ENCODE peak calls at places on chromosomes 6 and 20, in four cellular contexts. S, E, F and G are unnamed samples.

GRCh38 chr6:32255212-32256153 is 31.6 kb upstream of the NOTCH4 start:
- DNase-seq in F (peak; percentile 68), S (peak; percentile 91), E (peak; percentile 95), G (peak; percentile 94)

GRCh38 chr6:41684311-41685182 is 46.3 kb downstream of the MDFI start:
- DNase-seq in S (no peak), E (no peak), F (no peak), G (no peak)

GRCh38 chr6:4585682-4586468 is 190.3 kb upstream of the CDYL start:
- DNase-seq in F (no peak), S (no peak), E (no peak), G (no peak)

GRCh38 chr20:23179766-23180403 is 93.8 kb upstream of the CD93 start:
- DNase-seq in F (no peak), E (no peak), S (no peak), G (no peak)

GRCh38 chr20:50321797-50322480 is 131.3 kb downstream of the CEBPB start:
- DNase-seq in S (peak; percentile 39), F (peak; percentile 80), E (peak; percentile 50), G (no peak)

GRCh38 chr20:14959506-14960493 is 622.4 kb upstream of the FLRT3 start:
- DNase-seq in E (no peak), F (no peak), S (no peak), G (no peak)

GRCh38 chr6:33199687-33200233 is 705 bp downstream of the RXRB start:
- DNase-seq in E (peak; percentile 75), S (peak; percentile 62), F (no peak), G (peak; percentile 67)

GRCh38 chr6:72811971-72812421 is 190.1 kb downstream of the KCNQ5 start:
- DNase-seq in E (peak; percentile 90), F (no peak), S (no peak), G (no peak)

GRCh38 chr20:47400685-47401084 is 44.2 kb upstream of the ZMYND8 start:
- DNase-seq in F (no peak), E (no peak), S (no peak), G (no peak)

GRCh38 chr6:32796848-32797776 is 19.7 kb downstream of the HLA-DOB start:
- DNase-seq in S (peak; percentile 53), F (peak; percentile 81), E (peak; percentile 71), G (peak; percentile 65)

GRCh38 chr6:166078294-166078693 is 89.4 kb downstream of the TBXT start:
- DNase-seq in E (peak; percentile 93), F (no peak), S (peak; percentile 98), G (peak; percentile 87)

GRCh38 chr6:100228437-100229424 is 234.7 kb upstream of the MCHR2 start:
- DNase-seq in F (peak; percentile 83), E (peak; percentile 84), S (peak; percentile 46), G (peak; percentile 67)

GRCh38 chr20:46118481-46119020 is 437 bp downstream of the CD40 start:
- DNase-seq in S (no peak), E (peak; percentile 55), F (peak; percentile 61), G (no peak)

GRCh38 chr20:2102585-2103453 is 1.2 kb downstream of the STK35 start:
- DNase-seq in E (peak; percentile 89), S (peak; percentile 82), F (peak; percentile 91), G (peak; percentile 90)

GRCh38 chr6:150600302-150601017 is 775 bp downstream of the PLEKHG1 start:
- DNase-seq in E (peak; percentile 53), S (peak; percentile 44), F (peak; percentile 78), G (peak; percentile 73)

GRCh38 chr6:21753571-21754108 is 160.1 kb downstream of the SOX4 start:
- DNase-seq in E (peak; percentile 57), F (no peak), S (peak; percentile 21), G (no peak)

GRCh38 chr6:124536792-124537191 is 425.4 kb upstream of the RNF217 start:
- DNase-seq in E (no peak), F (no peak), S (no peak), G (no peak)

GRCh38 chr6:141033101-141033500 is 1099.6 kb upstream of the GJE1 start:
- DNase-seq in S (peak; percentile 30), F (no peak), E (peak; percentile 34), G (no peak)

GRCh38 chr20:62772994-62773858 is 23.0 kb upstream of the MRGBP start:
- DNase-seq in F (no peak), S (peak; percentile 80), E (peak; percentile 12), G (peak; percentile 67)

GRCh38 chr6:39765508-39766065 is 26.6 kb upstream of the DAAM2 start:
- DNase-seq in F (no peak), E (no peak), S (no peak), G (no peak)

GRCh38 chr6:129598244-129599187 is 111.5 kb downstream of the ARHGAP18 start:
- DNase-seq in S (peak; percentile 76), E (peak; percentile 74), F (no peak), G (peak; percentile 75)

GRCh38 chr20:48626226-48626937 is 201.4 kb downstream of the PREX1 start:
- DNase-seq in F (peak; percentile 40), S (peak; percentile 40), E (no peak), G (no peak)

GRCh38 chr6:36514554-36515456 is 32.5 kb downstream of the STK38 start:
- DNase-seq in F (no peak), E (no peak), S (no peak), G (no peak)

GRCh38 chr20:9966966-9967365 is 67.8 kb upstream of the ANKEF1 start:
- DNase-seq in E (peak; percentile 6), S (peak; percentile 1), F (no peak), G (peak; percentile 8)

GRCh38 chr20:33164763-33165095 is 3.2 kb upstream of the BPIFA2 start:
- DNase-seq in E (no peak), S (no peak), F (no peak), G (no peak)

GRCh38 chr20:44334709-44335108 is 2.1 kb upstream of the R3HDML start:
- DNase-seq in S (no peak), F (no peak), E (no peak), G (no peak)

GRCh38 chr6:75291331-75291730 is 6.7 kb upstream of the TMEM30A start:
- DNase-seq in F (no peak), S (no peak), E (no peak), G (no peak)

GRCh38 chr6:131950767-131951575 is at the start of gene CCN2:
- DNase-seq in E (peak; percentile 99), F (peak; percentile 79), S (peak; percentile 100), G (peak; percentile 97)

GRCh38 chr20:63568986-63569949 is 4.8 kb downstream of the HELZ2 start:
- DNase-seq in E (no peak), S (no peak), F (no peak), G (no peak)

GRCh38 chr6:38715016-38715809 is at the start of gene DNAH8:
- DNase-seq in F (no peak), S (no peak), E (no peak), G (no peak)

GRCh38 chr20:35776513-35777101 is 4.8 kb downstream of the PHF20 start:
- DNase-seq in F (no peak), S (peak; percentile 33), E (peak; percentile 25), G (no peak)

GRCh38 chr6:90432408-90432775 is 135.7 kb upstream of the BACH2 start:
- DNase-seq in E (no peak), F (no peak), S (no peak), G (no peak)

GRCh38 chr6:137171824-137172733 is 1.4 kb downstream of the IL22RA2 start:
- DNase-seq in F (no peak), E (no peak), S (no peak), G (no peak)

GRCh38 chr6:151869345-151869744 is 61.9 kb downstream of the ESR1 start:
- DNase-seq in F (no peak), E (no peak), S (peak; percentile 74), G (no peak)